ENCODE peak calls at places on chromosomes 16 and 17, in ten cellular contexts. One of them, this sample, is unnamed.
A peak's percentile ranks its signal among the peaks of the same experiment; 100 is the strongest.

GRCh38 chr17:12744298-12744697 is 45.0 kb upstream of the ARHGAP44 start:
- DNase-seq in tibial artery: no peak
- DNase-seq in fibroblast of lung: peak; percentile 48
- DNase-seq in ovary: no peak
- DNase-seq in DND-41: no peak
- DNase-seq in colonic mucosa: peak; percentile 17
- DNase-seq in GM23248: peak; percentile 42
- DNase-seq in mammary epithelial cell: no peak
- DNase-seq in body of pancreas: no peak
- DNase-seq in transverse colon: no peak
- DNase-seq in this sample: no peak

GRCh38 chr16:84650062-84650991 is 2.0 kb downstream of the KLHL36 start:
- DNase-seq in DND-41: no peak
- DNase-seq in tibial artery: no peak
- DNase-seq in fibroblast of lung: peak; percentile 80
- DNase-seq in GM23248: peak; percentile 91
- DNase-seq in transverse colon: no peak
- DNase-seq in body of pancreas: no peak
- DNase-seq in ovary: no peak
- DNase-seq in mammary epithelial cell: peak; percentile 88
- DNase-seq in colonic mucosa: no peak
- DNase-seq in this sample: no peak

GRCh38 chr17:9937164-9937835 is 32.2 kb upstream of the RCVRN start:
- DNase-seq in ovary: peak; percentile 70
- DNase-seq in DND-41: no peak
- DNase-seq in colonic mucosa: peak; percentile 29
- DNase-seq in GM23248: peak; percentile 78
- DNase-seq in fibroblast of lung: peak; percentile 45
- DNase-seq in body of pancreas: no peak
- DNase-seq in transverse colon: peak; percentile 16
- DNase-seq in tibial artery: peak; percentile 80
- DNase-seq in mammary epithelial cell: no peak
- DNase-seq in this sample: no peak

GRCh38 chr17:46026815-46027125 is 27.7 kb downstream of the STH start:
- DNase-seq in ovary: no peak
- DNase-seq in tibial artery: no peak
- DNase-seq in fibroblast of lung: no peak
- DNase-seq in body of pancreas: no peak
- DNase-seq in transverse colon: no peak
- DNase-seq in mammary epithelial cell: no peak
- DNase-seq in DND-41: no peak
- DNase-seq in GM23248: no peak
- DNase-seq in colonic mucosa: no peak
- DNase-seq in this sample: no peak

GRCh38 chr17:44078412-44078811 is 7.9 kb downstream of the G6PC3 start:
- DNase-seq in body of pancreas: no peak
- DNase-seq in fibroblast of lung: no peak
- DNase-seq in mammary epithelial cell: no peak
- DNase-seq in transverse colon: no peak
- DNase-seq in ovary: no peak
- DNase-seq in GM23248: no peak
- DNase-seq in DND-41: no peak
- DNase-seq in tibial artery: no peak
- DNase-seq in colonic mucosa: no peak
- DNase-seq in this sample: no peak

GRCh38 chr16:5615868-5616642 is 518.5 kb upstream of the EEF2KMT start:
- DNase-seq in GM23248: peak; percentile 55
- DNase-seq in transverse colon: peak; percentile 64
- DNase-seq in DND-41: peak; percentile 64
- DNase-seq in mammary epithelial cell: no peak
- DNase-seq in colonic mucosa: peak; percentile 59
- DNase-seq in tibial artery: no peak
- DNase-seq in ovary: no peak
- DNase-seq in body of pancreas: peak; percentile 47
- DNase-seq in fibroblast of lung: peak; percentile 3
- DNase-seq in this sample: peak; percentile 1

GRCh38 chr16:53257001-53257400 is 177.3 kb upstream of the RBL2 start:
- DNase-seq in DND-41: no peak
- DNase-seq in colonic mucosa: no peak
- DNase-seq in tibial artery: no peak
- DNase-seq in GM23248: peak; percentile 75
- DNase-seq in fibroblast of lung: peak; percentile 77
- DNase-seq in mammary epithelial cell: peak; percentile 9
- DNase-seq in body of pancreas: no peak
- DNase-seq in transverse colon: no peak
- DNase-seq in ovary: no peak
- DNase-seq in this sample: no peak

GRCh38 chr16:31071861-31072260 is 2.2 kb downstream of the ZNF668 start:
- DNase-seq in ovary: no peak
- DNase-seq in mammary epithelial cell: peak; percentile 12
- DNase-seq in colonic mucosa: no peak
- DNase-seq in GM23248: peak; percentile 90
- DNase-seq in transverse colon: no peak
- DNase-seq in DND-41: no peak
- DNase-seq in tibial artery: no peak
- DNase-seq in body of pancreas: no peak
- DNase-seq in fibroblast of lung: peak; percentile 81
- DNase-seq in this sample: no peak

DNA sequence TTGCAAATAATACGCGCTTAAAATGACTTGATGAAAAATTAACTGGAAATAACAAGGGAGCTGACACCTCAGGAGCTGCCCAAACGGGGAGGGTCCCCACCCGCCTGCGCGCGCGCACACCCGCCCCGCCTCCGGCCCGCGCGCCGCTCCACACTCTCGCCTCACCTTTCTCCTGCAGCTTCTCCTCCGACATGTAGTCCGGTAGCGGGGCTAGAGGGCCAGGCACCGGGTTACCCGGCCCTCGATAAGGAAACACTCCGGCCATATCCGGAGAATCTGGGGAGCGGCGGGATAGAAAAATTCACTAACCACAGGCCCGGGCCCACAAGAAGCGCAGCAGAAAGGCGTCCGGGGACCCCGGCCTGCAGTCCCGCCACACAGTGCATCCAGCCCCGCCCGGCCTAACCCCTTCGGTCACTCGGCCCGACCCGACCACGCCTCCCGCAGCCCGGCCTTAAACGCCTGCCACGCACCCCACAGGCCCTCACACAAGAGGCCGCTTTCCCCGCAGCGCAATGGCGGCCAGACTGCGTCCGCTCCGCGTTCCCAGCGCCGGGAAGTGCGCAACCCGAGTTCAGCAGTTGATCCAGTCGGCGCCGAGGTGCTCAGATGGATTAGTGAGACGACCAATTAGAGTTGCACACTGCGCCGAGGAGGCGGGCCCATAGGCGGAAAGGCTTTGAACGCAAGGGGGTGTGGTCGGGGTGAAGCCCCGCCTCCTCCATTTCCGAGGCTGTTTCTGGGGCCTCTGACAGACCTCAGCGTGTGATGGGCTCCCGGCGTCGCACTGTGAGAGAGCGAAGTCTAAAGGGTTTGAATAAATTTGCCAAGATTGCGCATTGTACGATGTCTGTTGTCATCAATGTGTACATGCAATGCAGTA is at the start of gene PRPF8:
- DNase-seq in GM23248: peak; percentile 99
- DNase-seq in body of pancreas: peak; percentile 99
- DNase-seq in tibial artery: peak; percentile 99
- DNase-seq in DND-41: peak; percentile 98
- DNase-seq in transverse colon: peak; percentile 98
- DNase-seq in mammary epithelial cell: peak; percentile 95
- DNase-seq in colonic mucosa: peak; percentile 99
- DNase-seq in ovary: peak; percentile 99
- DNase-seq in fibroblast of lung: peak; percentile 93
- DNase-seq in this sample: peak; percentile 97
- H3K27ac ChIP-seq in GM23248: peak within 1 kb of the TSS; percentile 81
- H3K27ac ChIP-seq in body of pancreas: peak within 1 kb of the TSS; percentile 82
- H3K27ac ChIP-seq in tibial artery: peak within 1 kb of the TSS; percentile 93
- H3K27ac ChIP-seq in DND-41: peak within 1 kb of the TSS; percentile 90
- H3K27ac ChIP-seq in transverse colon: peak within 1 kb of the TSS; percentile 97
- H3K27ac ChIP-seq in mammary epithelial cell: peak within 1 kb of the TSS; percentile 66
- H3K27ac ChIP-seq in colonic mucosa: peak within 1 kb of the TSS; percentile 96
- H3K27ac ChIP-seq in ovary: peak within 1 kb of the TSS; percentile 88
- H3K27ac ChIP-seq in fibroblast of lung: peak within 1 kb of the TSS; percentile 74
- H3K27ac ChIP-seq in this sample: peak within 1 kb of the TSS; percentile 86

GRCh38 chr17:75755205-75755901 is 9.6 kb downstream of the GALK1 start:
- DNase-seq in ovary: no peak
- DNase-seq in GM23248: no peak
- DNase-seq in DND-41: peak; percentile 35
- DNase-seq in colonic mucosa: no peak
- DNase-seq in mammary epithelial cell: peak; percentile 44
- DNase-seq in tibial artery: peak; percentile 64
- DNase-seq in fibroblast of lung: no peak
- DNase-seq in body of pancreas: no peak
- DNase-seq in transverse colon: no peak
- DNase-seq in this sample: no peak

GRCh38 chr17:75754378-75755204 is 10.4 kb downstream of the GALK1 start:
- DNase-seq in mammary epithelial cell: no peak
- DNase-seq in GM23248: no peak
- DNase-seq in fibroblast of lung: no peak
- DNase-seq in colonic mucosa: no peak
- DNase-seq in body of pancreas: no peak
- DNase-seq in ovary: no peak
- DNase-seq in tibial artery: no peak
- DNase-seq in DND-41: no peak
- DNase-seq in transverse colon: no peak
- DNase-seq in this sample: no peak

GRCh38 chr17:75752405-75753192 is 12.4 kb downstream of the GALK1 start:
- DNase-seq in tibial artery: no peak
- DNase-seq in mammary epithelial cell: no peak
- DNase-seq in body of pancreas: no peak
- DNase-seq in DND-41: no peak
- DNase-seq in colonic mucosa: no peak
- DNase-seq in transverse colon: no peak
- DNase-seq in GM23248: no peak
- DNase-seq in fibroblast of lung: no peak
- DNase-seq in ovary: no peak
- DNase-seq in this sample: no peak

GRCh38 chr17:75753193-75753513 is 11.8 kb downstream of the GALK1 start:
- DNase-seq in tibial artery: no peak
- DNase-seq in body of pancreas: no peak
- DNase-seq in fibroblast of lung: no peak
- DNase-seq in colonic mucosa: no peak
- DNase-seq in ovary: no peak
- DNase-seq in GM23248: no peak
- DNase-seq in DND-41: no peak
- DNase-seq in transverse colon: no peak
- DNase-seq in mammary epithelial cell: no peak
- DNase-seq in this sample: no peak

GRCh38 chr17:75753514-75754377 is 11.2 kb downstream of the GALK1 start:
- DNase-seq in body of pancreas: peak; percentile 72
- DNase-seq in ovary: peak; percentile 84
- DNase-seq in colonic mucosa: peak; percentile 48
- DNase-seq in mammary epithelial cell: no peak
- DNase-seq in fibroblast of lung: peak; percentile 61
- DNase-seq in transverse colon: peak; percentile 74
- DNase-seq in GM23248: peak; percentile 89
- DNase-seq in tibial artery: peak; percentile 83
- DNase-seq in DND-41: peak; percentile 80
- DNase-seq in this sample: peak; percentile 67
- H3K27me3 ChIP-seq in body of pancreas: no peaks in the 10 kb centered on the region
- H3K27me3 ChIP-seq in ovary: no peaks in the 10 kb centered on the region
- H3K27me3 ChIP-seq in colonic mucosa: no peaks in the 10 kb centered on the region
- H3K27me3 ChIP-seq in mammary epithelial cell: no peaks in the 10 kb centered on the region
- H3K27me3 ChIP-seq in fibroblast of lung: no peaks in the 10 kb centered on the region
- H3K27me3 ChIP-seq in transverse colon: no peaks in the 10 kb centered on the region
- H3K27me3 ChIP-seq in GM23248: no peaks in the 10 kb centered on the region
- H3K27me3 ChIP-seq in tibial artery: no peaks in the 10 kb centered on the region
- H3K27me3 ChIP-seq in DND-41: no peaks in the 10 kb centered on the region
- H3K27me3 ChIP-seq in this sample: no peaks in the 10 kb centered on the region

GRCh38 chr16:1929578-1930337 is 11.5 kb upstream of the HS3ST6 start:
- DNase-seq in DND-41: peak; percentile 91
- DNase-seq in GM23248: peak; percentile 94
- DNase-seq in fibroblast of lung: peak; percentile 67
- DNase-seq in tibial artery: peak; percentile 91
- DNase-seq in mammary epithelial cell: peak; percentile 71
- DNase-seq in transverse colon: peak; percentile 93
- DNase-seq in ovary: peak; percentile 94
- DNase-seq in body of pancreas: peak; percentile 89
- DNase-seq in colonic mucosa: peak; percentile 89
- DNase-seq in this sample: peak; percentile 92

GRCh38 chr16:1933097-1933661 is 9.8 kb downstream of the MSRB1 start:
- DNase-seq in colonic mucosa: no peak
- DNase-seq in fibroblast of lung: no peak
- DNase-seq in ovary: no peak
- DNase-seq in transverse colon: no peak
- DNase-seq in DND-41: no peak
- DNase-seq in mammary epithelial cell: no peak
- DNase-seq in tibial artery: no peak
- DNase-seq in GM23248: no peak
- DNase-seq in body of pancreas: peak; percentile 62
- DNase-seq in this sample: no peak

GRCh38 chr16:1932050-1933028 is 10.7 kb downstream of the MSRB1 start:
- DNase-seq in body of pancreas: peak; percentile 92
- DNase-seq in ovary: no peak
- DNase-seq in colonic mucosa: peak; percentile 59
- DNase-seq in mammary epithelial cell: no peak
- DNase-seq in tibial artery: no peak
- DNase-seq in transverse colon: peak; percentile 66
- DNase-seq in fibroblast of lung: peak; percentile 23
- DNase-seq in DND-41: no peak
- DNase-seq in GM23248: no peak
- DNase-seq in this sample: no peak

GRCh38 chr16:1929105-1929504 is 10.9 kb upstream of the HS3ST6 start:
- DNase-seq in fibroblast of lung: no peak
- DNase-seq in GM23248: peak; percentile 66
- DNase-seq in tibial artery: no peak
- DNase-seq in ovary: peak; percentile 53
- DNase-seq in body of pancreas: peak; percentile 48
- DNase-seq in mammary epithelial cell: no peak
- DNase-seq in DND-41: peak; percentile 41
- DNase-seq in transverse colon: no peak
- DNase-seq in colonic mucosa: peak; percentile 41
- DNase-seq in this sample: no peak

GRCh38 chr16:1930338-1930720 is 12.1 kb upstream of the HS3ST6 start:
- DNase-seq in mammary epithelial cell: no peak
- DNase-seq in GM23248: no peak
- DNase-seq in body of pancreas: no peak
- DNase-seq in transverse colon: no peak
- DNase-seq in tibial artery: no peak
- DNase-seq in ovary: no peak
- DNase-seq in DND-41: no peak
- DNase-seq in colonic mucosa: no peak
- DNase-seq in fibroblast of lung: no peak
- DNase-seq in this sample: no peak
- H3K27ac ChIP-seq in mammary epithelial cell: no peak overlapping the region
- H3K27ac ChIP-seq in GM23248: no peak overlapping the region
- H3K27ac ChIP-seq in body of pancreas: no peak overlapping the region
- H3K27ac ChIP-seq in transverse colon: no peak overlapping the region
- H3K27ac ChIP-seq in tibial artery: no peak overlapping the region
- H3K27ac ChIP-seq in ovary: no peak overlapping the region
- H3K27ac ChIP-seq in DND-41: no peak overlapping the region
- H3K27ac ChIP-seq in colonic mucosa: no peak overlapping the region
- H3K27ac ChIP-seq in fibroblast of lung: no peak overlapping the region
- H3K27ac ChIP-seq in this sample: no peak overlapping the region

DNA sequence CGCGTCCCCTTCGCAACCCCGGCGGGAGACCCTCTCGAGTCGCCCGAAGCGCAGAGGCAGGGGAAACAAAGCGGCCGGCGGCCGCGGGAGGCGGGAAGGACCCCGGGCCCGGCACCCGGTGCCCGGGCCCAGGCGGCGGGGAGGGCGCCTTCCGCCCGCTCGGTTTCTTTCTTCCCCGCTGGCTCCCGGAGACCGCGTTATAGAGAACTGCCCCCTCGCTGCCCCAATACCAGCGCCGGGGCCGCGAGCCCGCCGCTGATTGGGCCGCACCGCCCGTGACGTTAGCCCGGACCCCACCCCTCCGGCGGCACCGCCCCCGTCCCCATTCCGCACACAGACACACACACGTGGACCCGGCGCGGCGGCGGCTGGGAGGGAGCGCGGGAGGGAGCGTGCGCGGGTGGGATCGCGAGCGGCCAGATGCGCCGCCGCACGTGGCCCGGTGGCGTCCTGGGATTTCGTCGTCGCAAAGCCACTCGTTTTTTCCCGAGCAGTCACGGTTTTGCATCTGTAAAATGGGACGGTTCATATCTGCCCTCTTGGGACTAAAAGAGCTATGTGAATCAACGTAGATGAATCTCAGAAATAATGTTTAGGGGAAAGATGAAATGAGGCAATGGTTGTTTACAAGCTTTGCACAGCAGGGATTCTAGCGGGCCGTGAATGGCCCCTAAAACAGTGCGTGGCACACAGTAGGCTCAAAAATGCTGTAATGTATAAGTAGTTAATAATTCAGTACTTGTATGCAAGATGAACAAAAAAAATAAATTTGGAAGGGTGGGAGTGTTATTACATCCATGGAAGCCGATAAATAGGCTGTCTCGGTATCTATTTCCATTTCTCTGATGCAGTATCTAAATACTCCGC is at the start of gene EPOP:
- DNase-seq in GM23248: peak; percentile 89
- DNase-seq in DND-41: peak; percentile 95
- DNase-seq in fibroblast of lung: peak; percentile 79
- DNase-seq in body of pancreas: peak; percentile 87
- DNase-seq in tibial artery: peak; percentile 92
- DNase-seq in transverse colon: peak; percentile 86
- DNase-seq in ovary: peak; percentile 84
- DNase-seq in mammary epithelial cell: peak; percentile 78
- DNase-seq in colonic mucosa: peak; percentile 87
- DNase-seq in this sample: peak; percentile 60
- H3K27me3 ChIP-seq in GM23248: peaks cover 4% of the 10 kb centered on the region
- H3K27me3 ChIP-seq in DND-41: peaks cover 5% of the 10 kb centered on the region
- H3K27me3 ChIP-seq in fibroblast of lung: peaks cover 42% of the 10 kb centered on the region
- H3K27me3 ChIP-seq in body of pancreas: peaks cover 4% of the 10 kb centered on the region
- H3K27me3 ChIP-seq in tibial artery: peaks cover 68% of the 10 kb centered on the region
- H3K27me3 ChIP-seq in transverse colon: peaks cover 64% of the 10 kb centered on the region
- H3K27me3 ChIP-seq in ovary: no peaks in the 10 kb centered on the region
- H3K27me3 ChIP-seq in mammary epithelial cell: peaks cover 5% of the 10 kb centered on the region
- H3K27me3 ChIP-seq in colonic mucosa: peaks cover 39% of the 10 kb centered on the region
- H3K27me3 ChIP-seq in this sample: peaks cover 34% of the 10 kb centered on the region